ENCODE peak calls at places on chromosomes 5 and 9, in eight cellular contexts. Z is endodermal cell; G is activated T-helper 9 cell treated with anti-CD3 and anti-CD28 coated beads, Interleukin-2, amount 50 U/mL, for 16 hours; T is WTC11; N is heart right ventricle; R is NCI-H1436; Q is mucosa of descending colon; X is left ventricle myocardium inferior. B is an unnamed sample.
A peak's percentile ranks its signal among the peaks of the same experiment; 100 is the strongest.

GRCh38 chr5:43601454-43602260 is 1.3 kb upstream of the NNT start:
- DNase-seq in G (no peak), T (no peak), N (no peak), Q (no peak), Z (no peak), R (no peak), X (no peak), B (no peak)

GRCh38 chr5:129271309-129271708 is 176.8 kb downstream of the ISOC1 start:
- DNase-seq in T (peak; percentile 48), G (no peak), N (no peak), Q (no peak), Z (peak; percentile 82), X (no peak), R (no peak), B (no peak)

GRCh38 chr5:14574891-14575496 is 6.6 kb upstream of the OTULINL start:
- DNase-seq in R (no peak), G (no peak), X (peak; percentile 42), T (no peak), Q (peak; percentile 54), Z (no peak), N (peak; percentile 23), B (peak; percentile 83)

GRCh38 chr5:73464016-73464745 is 15.6 kb upstream of the FOXD1 start:
- DNase-seq in G (no peak), R (no peak), X (no peak), Q (no peak), N (no peak), T (no peak), Z (no peak), B (no peak)

GRCh38 chr5:150021491-150022162 is 21.1 kb downstream of the HMGXB3 start:
- DNase-seq in T (peak; percentile 20), N (peak; percentile 31), Q (no peak), R (no peak), G (no peak), Z (peak; percentile 89), X (peak; percentile 34), B (no peak)

GRCh38 chr9:95373069-95373681 is 55.7 kb upstream of the FANCC start:
- DNase-seq in G (no peak), X (no peak), Q (no peak), N (no peak), Z (no peak), T (no peak), R (no peak), B (peak; percentile 20)

GRCh38 chr5:54531536-54531935 is 14.0 kb downstream of the SNX18 start:
- DNase-seq in T (no peak), G (no peak), X (no peak), Q (no peak), R (no peak), Z (no peak), N (no peak), B (no peak)

GRCh38 chr5:51373880-51374523 is 9.2 kb upstream of the ISL1 start:
- DNase-seq in R (no peak), G (no peak), X (no peak), Z (no peak), N (no peak), Q (no peak), T (no peak), B (no peak)

GRCh38 chr5:68180286-68181038 is 35.1 kb upstream of the PIK3R1 start:
- DNase-seq in G (no peak), R (no peak), Q (no peak), X (no peak), Z (no peak), T (no peak), N (no peak), B (peak; percentile 21)

GRCh38 chr5:71703941-71704340 is 15.1 kb upstream of the CARTPT start:
- DNase-seq in Z (no peak), G (no peak), R (no peak), X (no peak), Q (no peak), N (no peak), T (peak; percentile 16), B (no peak)

GRCh38 chr5:17123785-17124184 is 93.6 kb upstream of the BASP1 start:
- DNase-seq in T (no peak), X (no peak), R (no peak), N (no peak), Q (no peak), Z (no peak), G (no peak), B (no peak)

GRCh38 chr5:145554399-145554798 is 280.7 kb downstream of the PRELID2 start:
- DNase-seq in Z (no peak), G (no peak), X (no peak), T (no peak), Q (no peak), R (no peak), N (no peak), B (peak; percentile 10)

GRCh38 chr5:154174091-154174490 is 16.4 kb upstream of the GALNT10 start:
- DNase-seq in T (no peak), R (no peak), Q (no peak), X (no peak), G (no peak), Z (no peak), N (no peak), B (no peak)

GRCh38 chr5:171850354-171850947 is 64.8 kb downstream of the SMIM23 start:
- DNase-seq in X (no peak), G (no peak), Z (peak; percentile 84), N (no peak), Q (no peak), T (peak; percentile 64), R (no peak), B (no peak)

GRCh38 chr5:173689713-173690360 is 73.4 kb upstream of the BOD1 start:
- DNase-seq in Q (no peak), Z (peak; percentile 63), X (no peak), G (no peak), N (no peak), R (no peak), T (no peak), B (peak; percentile 68)

GRCh38 chr9:110835404-110835803 is 166.8 kb downstream of the MUSK start:
- DNase-seq in Q (no peak), R (no peak), G (no peak), N (no peak), T (no peak), Z (no peak), X (no peak), B (no peak)

GRCh38 chr5:139561655-139562451 is 714 bp downstream of the UBE2D2 start:
- DNase-seq in T (peak; percentile 56), N (peak; percentile 62), R (peak; percentile 52), G (peak; percentile 19), Q (peak; percentile 79), Z (peak; percentile 77), X (no peak), B (peak; percentile 52)

GRCh38 chr9:127723450-127723849 is 7.6 kb downstream of the TTC16 start:
- DNase-seq in X (no peak), N (no peak), T (no peak), Q (peak; percentile 38), Z (no peak), G (no peak), R (no peak), B (no peak)

GRCh38 chr5:464446-464842 is 21.5 kb downstream of the EXOC3 start:
- DNase-seq in R (no peak), T (peak; percentile 10), G (no peak), N (no peak), Z (peak; percentile 31), Q (peak; percentile 18), X (peak; percentile 6), B (no peak)

GRCh38 chr9:91422832-91423711 is 560 bp downstream of the NFIL3 start:
- DNase-seq in R (peak; percentile 52), Q (peak; percentile 78), Z (peak; percentile 85), X (peak; percentile 56), G (peak; percentile 43), N (peak; percentile 54), T (peak; percentile 48), B (peak; percentile 73)

GRCh38 chr9:27033815-27034403 is 28.4 kb upstream of the LRRC19 start:
- DNase-seq in T (peak; percentile 65), Z (peak; percentile 83), N (no peak), Q (no peak), R (peak; percentile 35), G (peak; percentile 3), X (no peak), B (peak; percentile 36)

GRCh38 chr9:123865226-123865625 is 64.7 kb downstream of the DENND1A start:
- DNase-seq in G (no peak), Z (no peak), T (no peak), R (no peak), X (peak; percentile 22), N (no peak), Q (no peak), B (no peak)

GRCh38 chr5:147869112-147869511 is 9.4 kb upstream of the SCGB3A2 start:
- DNase-seq in G (no peak), T (peak; percentile 64), Z (peak; percentile 87), R (no peak), Q (no peak), X (no peak), N (no peak), B (no peak)

GRCh38 chr5:17192191-17192590 is 25.2 kb upstream of the BASP1 start:
- DNase-seq in N (no peak), G (no peak), X (no peak), Q (no peak), T (no peak), Z (no peak), R (no peak), B (no peak)

GRCh38 chr5:78586251-78586650 is 62.3 kb downstream of the LHFPL2 start:
- DNase-seq in Z (no peak), X (no peak), Q (no peak), R (no peak), N (no peak), T (no peak), G (no peak), B (no peak)

GRCh38 chr5:36272136-36272665 is 29.5 kb downstream of the RANBP3L start:
- DNase-seq in T (no peak), N (no peak), G (no peak), Z (no peak), X (no peak), Q (no peak), R (no peak), B (no peak)

GRCh38 chr9:77751341-77752091 is 103.4 kb upstream of the GNA14 start:
- DNase-seq in X (no peak), N (no peak), Z (peak; percentile 57), G (no peak), R (peak; percentile 79), T (no peak), Q (no peak), B (no peak)

GRCh38 chr9:132864691-132865090 is 13.4 kb downstream of the AK8 start:
- DNase-seq in Z (no peak), Q (no peak), X (no peak), G (no peak), N (no peak), T (no peak), R (no peak), B (no peak)

GRCh38 chr5:76601470-76601869 is 21.7 kb downstream of the F2RL2 start:
- DNase-seq in R (peak; percentile 23), Q (no peak), N (no peak), G (no peak), T (no peak), X (no peak), Z (no peak), B (no peak)

GRCh38 chr5:81297531-81297930 is 3.9 kb upstream of the ZCCHC9 start:
- DNase-seq in X (no peak), N (no peak), Z (no peak), G (no peak), R (no peak), Q (no peak), T (no peak), B (no peak)